ENCODE peak calls at places on chromosomes 2 and 18, in seven cellular contexts. One of them, this sample, is unnamed.

GRCh38 chr18:24400587-24400986 is 3.0 kb upstream of the OSBPL1A start:
- DNase-seq in Calu3: no peak
- DNase-seq in posterior cingulate gyrus: no peak
- DNase-seq in NCI-H2029: no peak
- DNase-seq in activated CD4-positive, alpha-beta T cell treated with anti-CD3 and anti-CD28 coated beads, Interleukin-2, amount 50 U/mL, for 1 hour: no peak
- DNase-seq in endothelial cell: no peak
- DNase-seq in omental fat pad: no peak
- DNase-seq in this sample: no peak

GRCh38 chr2:104033399-104033798 is 820.5 kb upstream of the POU3F3 start:
- DNase-seq in Calu3: no peak
- DNase-seq in posterior cingulate gyrus: no peak
- DNase-seq in NCI-H2029: no peak
- DNase-seq in activated CD4-positive, alpha-beta T cell treated with anti-CD3 and anti-CD28 coated beads, Interleukin-2, amount 50 U/mL, for 1 hour: no peak
- DNase-seq in endothelial cell: peak; percentile 28
- DNase-seq in omental fat pad: no peak
- DNase-seq in this sample: peak; percentile 44

GRCh38 chr18:58911766-58912165 is 47.1 kb downstream of the ZNF532 start:
- DNase-seq in Calu3: no peak
- DNase-seq in posterior cingulate gyrus: no peak
- DNase-seq in NCI-H2029: no peak
- DNase-seq in activated CD4-positive, alpha-beta T cell treated with anti-CD3 and anti-CD28 coated beads, Interleukin-2, amount 50 U/mL, for 1 hour: no peak
- DNase-seq in endothelial cell: no peak
- DNase-seq in omental fat pad: no peak
- DNase-seq in this sample: no peak

GRCh38 chr2:47190188-47190818 is 35.2 kb upstream of the STPG4 start:
- DNase-seq in Calu3: peak; percentile 27
- DNase-seq in posterior cingulate gyrus: no peak
- DNase-seq in NCI-H2029: peak; percentile 27
- DNase-seq in activated CD4-positive, alpha-beta T cell treated with anti-CD3 and anti-CD28 coated beads, Interleukin-2, amount 50 U/mL, for 1 hour: no peak
- DNase-seq in endothelial cell: no peak
- DNase-seq in omental fat pad: no peak
- DNase-seq in this sample: no peak

GRCh38 chr2:39481611-39482010 is 44.5 kb upstream of the MAP4K3 start:
- DNase-seq in Calu3: no peak
- DNase-seq in posterior cingulate gyrus: no peak
- DNase-seq in NCI-H2029: no peak
- DNase-seq in activated CD4-positive, alpha-beta T cell treated with anti-CD3 and anti-CD28 coated beads, Interleukin-2, amount 50 U/mL, for 1 hour: no peak
- DNase-seq in endothelial cell: no peak
- DNase-seq in omental fat pad: no peak
- DNase-seq in this sample: no peak

GRCh38 chr2:122707224-122707824 is 951.9 kb downstream of the TSN start:
- DNase-seq in Calu3: no peak
- DNase-seq in posterior cingulate gyrus: no peak
- DNase-seq in NCI-H2029: no peak
- DNase-seq in activated CD4-positive, alpha-beta T cell treated with anti-CD3 and anti-CD28 coated beads, Interleukin-2, amount 50 U/mL, for 1 hour: no peak
- DNase-seq in endothelial cell: no peak
- DNase-seq in omental fat pad: no peak
- DNase-seq in this sample: no peak

GRCh38 chr18:31825772-31826171 is 65.1 kb upstream of the SLC25A52 start:
- DNase-seq in Calu3: no peak
- DNase-seq in posterior cingulate gyrus: no peak
- DNase-seq in NCI-H2029: no peak
- DNase-seq in activated CD4-positive, alpha-beta T cell treated with anti-CD3 and anti-CD28 coated beads, Interleukin-2, amount 50 U/mL, for 1 hour: no peak
- DNase-seq in endothelial cell: no peak
- DNase-seq in omental fat pad: no peak
- DNase-seq in this sample: no peak

GRCh38 chr2:72989770-72990556 is 72.6 kb downstream of the EMX1 start:
- DNase-seq in Calu3: no peak
- DNase-seq in posterior cingulate gyrus: peak; percentile 24
- DNase-seq in NCI-H2029: no peak
- DNase-seq in activated CD4-positive, alpha-beta T cell treated with anti-CD3 and anti-CD28 coated beads, Interleukin-2, amount 50 U/mL, for 1 hour: no peak
- DNase-seq in endothelial cell: no peak
- DNase-seq in omental fat pad: peak; percentile 22
- DNase-seq in this sample: no peak

GRCh38 chr2:54531558-54531957 is 75.4 kb downstream of the SPTBN1 start:
- DNase-seq in Calu3: peak; percentile 68
- DNase-seq in posterior cingulate gyrus: no peak
- DNase-seq in NCI-H2029: no peak
- DNase-seq in activated CD4-positive, alpha-beta T cell treated with anti-CD3 and anti-CD28 coated beads, Interleukin-2, amount 50 U/mL, for 1 hour: no peak
- DNase-seq in endothelial cell: no peak
- DNase-seq in omental fat pad: no peak
- DNase-seq in this sample: no peak

GRCh38 chr18:38006541-38006940 is 440.9 kb upstream of the CELF4 start:
- DNase-seq in Calu3: no peak
- DNase-seq in posterior cingulate gyrus: no peak
- DNase-seq in NCI-H2029: no peak
- DNase-seq in activated CD4-positive, alpha-beta T cell treated with anti-CD3 and anti-CD28 coated beads, Interleukin-2, amount 50 U/mL, for 1 hour: no peak
- DNase-seq in endothelial cell: no peak
- DNase-seq in omental fat pad: no peak
- DNase-seq in this sample: no peak

GRCh38 chr2:10863837-10864236 is 47.9 kb upstream of the KCNF1 start:
- DNase-seq in Calu3: no peak
- DNase-seq in posterior cingulate gyrus: no peak
- DNase-seq in NCI-H2029: no peak
- DNase-seq in activated CD4-positive, alpha-beta T cell treated with anti-CD3 and anti-CD28 coated beads, Interleukin-2, amount 50 U/mL, for 1 hour: no peak
- DNase-seq in endothelial cell: no peak
- DNase-seq in omental fat pad: no peak
- DNase-seq in this sample: peak; percentile 61

GRCh38 chr2:8569332-8569930 is 112.4 kb upstream of the ID2 start:
- DNase-seq in Calu3: no peak
- DNase-seq in posterior cingulate gyrus: no peak
- DNase-seq in NCI-H2029: no peak
- DNase-seq in activated CD4-positive, alpha-beta T cell treated with anti-CD3 and anti-CD28 coated beads, Interleukin-2, amount 50 U/mL, for 1 hour: no peak
- DNase-seq in endothelial cell: no peak
- DNase-seq in omental fat pad: no peak
- DNase-seq in this sample: no peak

This sample was measured in pons.